ENCODE peak calls at places on chromosomes 1 and 21, in ten cellular contexts. One of them, this sample, is unnamed. For H3K4me1, the result is how much of the 10 kb centered on the place peaks cover.

GRCh38 chr1:102466487-102466886 is 469.8 kb upstream of the OLFM3 start:
- DNase-seq in GM12878: no peak
- DNase-seq in HCT116: no peak
- DNase-seq in PC-3: no peak
- DNase-seq in pancreas: no peak
- DNase-seq in foreskin keratinocyte: peak
- DNase-seq in DND-41: no peak
- DNase-seq in cardiac muscle cell: no peak
- DNase-seq in heart left ventricle: no peak
- DNase-seq in uterus: no peak
- DNase-seq in this sample: no peak

GRCh38 chr1:44283524-44284173 is 70.4 kb downstream of the DMAP1 start:
- DNase-seq in DND-41: no peak
- DNase-seq in PC-3: peak
- DNase-seq in heart left ventricle: no peak
- DNase-seq in uterus: no peak
- DNase-seq in HCT116: no peak
- DNase-seq in GM12878: no peak
- DNase-seq in pancreas: no peak
- DNase-seq in foreskin keratinocyte: no peak
- DNase-seq in cardiac muscle cell: no peak
- DNase-seq in this sample: no peak

GRCh38 chr1:12525311-12526181 is 92.5 kb downstream of the DHRS3 start:
- DNase-seq in heart left ventricle: no peak
- DNase-seq in DND-41: no peak
- DNase-seq in PC-3: peak
- DNase-seq in HCT116: no peak
- DNase-seq in uterus: peak
- DNase-seq in foreskin keratinocyte: no peak
- DNase-seq in cardiac muscle cell: peak
- DNase-seq in GM12878: no peak
- DNase-seq in pancreas: peak
- DNase-seq in this sample: no peak

GRCh38 chr1:67647036-67647798 is 37.8 kb upstream of the GADD45A start:
- DNase-seq in cardiac muscle cell: peak
- DNase-seq in heart left ventricle: peak
- DNase-seq in pancreas: no peak
- DNase-seq in HCT116: no peak
- DNase-seq in GM12878: no peak
- DNase-seq in PC-3: peak
- DNase-seq in DND-41: no peak
- DNase-seq in uterus: no peak
- DNase-seq in foreskin keratinocyte: no peak
- DNase-seq in this sample: peak

GRCh38 chr1:234858722-234859121 is 248.7 kb upstream of the IRF2BP2 start:
- DNase-seq in DND-41: no peak
- DNase-seq in pancreas: no peak
- DNase-seq in HCT116: no peak
- DNase-seq in heart left ventricle: no peak
- DNase-seq in foreskin keratinocyte: peak
- DNase-seq in PC-3: no peak
- DNase-seq in cardiac muscle cell: no peak
- DNase-seq in GM12878: no peak
- DNase-seq in uterus: no peak
- DNase-seq in this sample: no peak

GRCh38 chr1:1237874-1238701 is 6.1 kb downstream of the B3GALT6 start:
- DNase-seq in pancreas: no peak
- DNase-seq in DND-41: no peak
- DNase-seq in foreskin keratinocyte: peak
- DNase-seq in cardiac muscle cell: no peak
- DNase-seq in GM12878: no peak
- DNase-seq in HCT116: peak
- DNase-seq in uterus: no peak
- DNase-seq in heart left ventricle: no peak
- DNase-seq in PC-3: peak
- DNase-seq in this sample: no peak

GRCh38 chr1:151146416-151147131 is at the start of gene SEMA6C:
- DNase-seq in DND-41: peak
- DNase-seq in heart left ventricle: peak
- DNase-seq in GM12878: peak
- DNase-seq in pancreas: peak
- DNase-seq in foreskin keratinocyte: peak
- DNase-seq in uterus: peak
- DNase-seq in PC-3: peak
- DNase-seq in cardiac muscle cell: peak
- DNase-seq in HCT116: peak
- DNase-seq in this sample: peak

GRCh38 chr1:208781391-208782035 is 537.3 kb upstream of the PLXNA2 start:
- DNase-seq in foreskin keratinocyte: no peak
- DNase-seq in heart left ventricle: no peak
- DNase-seq in cardiac muscle cell: no peak
- DNase-seq in pancreas: no peak
- DNase-seq in uterus: no peak
- DNase-seq in HCT116: no peak
- DNase-seq in PC-3: no peak
- DNase-seq in GM12878: no peak
- DNase-seq in DND-41: no peak
- DNase-seq in this sample: no peak

GRCh38 chr1:107196973-107197562 is 56.2 kb downstream of the NTNG1 start:
- DNase-seq in DND-41: peak
- DNase-seq in PC-3: peak
- DNase-seq in uterus: no peak
- DNase-seq in cardiac muscle cell: peak
- DNase-seq in pancreas: no peak
- DNase-seq in heart left ventricle: no peak
- DNase-seq in foreskin keratinocyte: no peak
- DNase-seq in GM12878: peak
- DNase-seq in HCT116: peak
- DNase-seq in this sample: peak

GRCh38 chr1:219906924-219907771 is 21.2 kb downstream of the SLC30A10 start:
- DNase-seq in pancreas: no peak
- DNase-seq in HCT116: no peak
- DNase-seq in heart left ventricle: no peak
- DNase-seq in DND-41: no peak
- DNase-seq in PC-3: no peak
- DNase-seq in uterus: no peak
- DNase-seq in foreskin keratinocyte: no peak
- DNase-seq in cardiac muscle cell: no peak
- DNase-seq in GM12878: no peak
- DNase-seq in this sample: no peak
- H3K4me1 ChIP-seq in pancreas: under half
- H3K4me1 ChIP-seq in HCT116: under half
- H3K4me1 ChIP-seq in heart left ventricle: under half
- H3K4me1 ChIP-seq in DND-41: under half
- H3K4me1 ChIP-seq in PC-3: under half
- H3K4me1 ChIP-seq in uterus: under half
- H3K4me1 ChIP-seq in foreskin keratinocyte: under half
- H3K4me1 ChIP-seq in cardiac muscle cell: under half
- H3K4me1 ChIP-seq in GM12878: under half
- H3K4me1 ChIP-seq in this sample: under half

DNA sequence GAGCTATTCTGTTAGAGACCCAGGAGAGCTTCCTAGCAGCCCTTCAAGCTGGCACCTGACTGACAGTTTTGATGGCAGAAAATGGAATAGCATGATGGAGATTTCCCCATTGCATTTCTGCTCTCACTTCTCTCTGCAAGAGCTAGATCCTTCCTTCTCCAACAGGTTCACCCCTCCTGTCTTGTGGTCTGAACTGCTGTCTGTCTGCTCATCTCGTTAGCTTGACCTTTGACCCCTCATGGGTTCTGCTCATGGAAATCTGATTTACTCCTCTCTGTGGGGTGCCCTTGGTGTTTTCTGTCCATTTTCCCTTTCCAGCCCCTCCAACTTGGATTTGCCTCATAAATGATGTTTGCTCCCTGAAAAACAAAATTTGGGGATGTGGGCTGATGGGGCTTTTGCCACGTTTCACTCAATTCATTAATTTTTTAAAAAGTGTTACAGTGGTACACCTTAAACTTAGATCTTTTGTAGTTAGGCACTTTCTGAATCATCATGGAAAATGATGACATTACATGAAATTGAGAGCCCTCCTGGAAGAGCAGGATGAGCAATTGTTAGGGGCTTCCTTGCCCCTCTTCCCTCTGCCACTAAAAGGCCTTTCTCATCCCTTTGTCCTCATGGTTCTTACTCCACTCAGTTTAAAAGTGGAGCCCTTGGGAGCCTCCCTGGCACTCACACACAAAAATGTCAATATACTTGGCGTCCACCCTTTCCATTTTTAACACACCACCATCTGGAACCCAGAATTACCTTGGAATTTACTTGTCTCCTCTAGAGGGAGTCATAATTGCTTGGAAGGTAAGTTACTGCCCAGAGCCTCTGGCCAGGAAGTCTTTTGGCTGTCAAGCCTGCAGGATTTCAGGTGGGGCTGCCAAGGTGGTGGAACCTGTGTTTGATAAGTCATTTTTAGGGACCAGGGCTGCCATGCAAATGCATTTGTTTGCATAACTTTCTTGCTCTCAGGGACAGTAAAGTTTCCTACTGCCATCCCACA is 31.9 kb upstream of the IL19 start:
- DNase-seq in HCT116: peak
- DNase-seq in cardiac muscle cell: peak
- DNase-seq in heart left ventricle: no peak
- DNase-seq in pancreas: no peak
- DNase-seq in DND-41: no peak
- DNase-seq in uterus: no peak
- DNase-seq in PC-3: peak
- DNase-seq in GM12878: no peak
- DNase-seq in foreskin keratinocyte: peak
- DNase-seq in this sample: peak
- TF ChIP-seq CTCF in HCT116: peak
- TF ChIP-seq CTCF in cardiac muscle cell: peak
- TF ChIP-seq CTCF in heart left ventricle: no peak
- TF ChIP-seq CTCF in pancreas: no peak
- TF ChIP-seq CTCF in DND-41: peak
- TF ChIP-seq CTCF in uterus: peak
- TF ChIP-seq CTCF in PC-3: peak
- TF ChIP-seq CTCF in GM12878: no peak
- TF ChIP-seq CTCF in foreskin keratinocyte: peak
- TF ChIP-seq CTCF in this sample: peak

GRCh38 chr1:42315500-42315899 is 19.5 kb downstream of the FOXJ3 start:
- DNase-seq in DND-41: no peak
- DNase-seq in GM12878: no peak
- DNase-seq in heart left ventricle: no peak
- DNase-seq in PC-3: no peak
- DNase-seq in uterus: no peak
- DNase-seq in foreskin keratinocyte: no peak
- DNase-seq in cardiac muscle cell: no peak
- DNase-seq in pancreas: no peak
- DNase-seq in HCT116: no peak
- DNase-seq in this sample: no peak

GRCh38 chr1:42318601-42319000 is 16.4 kb downstream of the FOXJ3 start:
- DNase-seq in foreskin keratinocyte: no peak
- DNase-seq in heart left ventricle: no peak
- DNase-seq in PC-3: no peak
- DNase-seq in DND-41: no peak
- DNase-seq in HCT116: no peak
- DNase-seq in uterus: no peak
- DNase-seq in GM12878: no peak
- DNase-seq in pancreas: no peak
- DNase-seq in cardiac muscle cell: no peak
- DNase-seq in this sample: no peak

GRCh38 chr1:42316292-42316691 is 18.7 kb downstream of the FOXJ3 start:
- DNase-seq in heart left ventricle: no peak
- DNase-seq in uterus: no peak
- DNase-seq in GM12878: no peak
- DNase-seq in cardiac muscle cell: no peak
- DNase-seq in HCT116: no peak
- DNase-seq in pancreas: no peak
- DNase-seq in PC-3: no peak
- DNase-seq in DND-41: no peak
- DNase-seq in foreskin keratinocyte: no peak
- DNase-seq in this sample: peak

GRCh38 chr1:42319128-42319851 is 15.7 kb downstream of the FOXJ3 start:
- DNase-seq in heart left ventricle: no peak
- DNase-seq in foreskin keratinocyte: no peak
- DNase-seq in HCT116: no peak
- DNase-seq in DND-41: no peak
- DNase-seq in PC-3: no peak
- DNase-seq in pancreas: no peak
- DNase-seq in GM12878: no peak
- DNase-seq in uterus: no peak
- DNase-seq in cardiac muscle cell: peak
- DNase-seq in this sample: peak

DNA sequence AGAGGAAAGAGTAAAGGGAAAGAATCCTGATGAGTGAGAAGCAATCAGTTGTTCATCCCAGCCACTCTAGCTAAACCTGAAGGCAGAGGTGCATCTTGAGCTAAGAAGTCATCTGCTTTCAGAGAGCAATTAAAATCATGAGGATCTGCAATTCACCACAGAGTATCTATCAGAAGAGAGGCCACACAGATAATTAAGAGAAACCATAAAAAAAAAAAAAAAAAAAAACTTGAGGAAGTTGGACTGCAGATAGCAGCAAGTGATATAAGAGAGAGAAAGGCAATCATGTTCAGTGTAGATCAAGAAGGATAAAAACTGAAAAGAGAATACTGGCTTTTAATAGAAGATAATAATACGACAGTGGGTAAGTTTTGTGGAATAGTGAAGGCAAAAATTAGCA is 17.7 kb downstream of the FOXJ3 start:
- DNase-seq in foreskin keratinocyte: no peak
- DNase-seq in GM12878: no peak
- DNase-seq in cardiac muscle cell: no peak
- DNase-seq in heart left ventricle: no peak
- DNase-seq in uterus: no peak
- DNase-seq in pancreas: no peak
- DNase-seq in DND-41: no peak
- DNase-seq in HCT116: no peak
- DNase-seq in PC-3: no peak
- DNase-seq in this sample: no peak
- H3K4me1 ChIP-seq in foreskin keratinocyte: under half
- H3K4me1 ChIP-seq in GM12878: under half
- H3K4me1 ChIP-seq in cardiac muscle cell: under half
- H3K4me1 ChIP-seq in heart left ventricle: half or more
- H3K4me1 ChIP-seq in uterus: under half
- H3K4me1 ChIP-seq in pancreas: under half
- H3K4me1 ChIP-seq in DND-41: under half
- H3K4me1 ChIP-seq in HCT116: under half
- H3K4me1 ChIP-seq in PC-3: under half
- H3K4me1 ChIP-seq in this sample: under half

DNA sequence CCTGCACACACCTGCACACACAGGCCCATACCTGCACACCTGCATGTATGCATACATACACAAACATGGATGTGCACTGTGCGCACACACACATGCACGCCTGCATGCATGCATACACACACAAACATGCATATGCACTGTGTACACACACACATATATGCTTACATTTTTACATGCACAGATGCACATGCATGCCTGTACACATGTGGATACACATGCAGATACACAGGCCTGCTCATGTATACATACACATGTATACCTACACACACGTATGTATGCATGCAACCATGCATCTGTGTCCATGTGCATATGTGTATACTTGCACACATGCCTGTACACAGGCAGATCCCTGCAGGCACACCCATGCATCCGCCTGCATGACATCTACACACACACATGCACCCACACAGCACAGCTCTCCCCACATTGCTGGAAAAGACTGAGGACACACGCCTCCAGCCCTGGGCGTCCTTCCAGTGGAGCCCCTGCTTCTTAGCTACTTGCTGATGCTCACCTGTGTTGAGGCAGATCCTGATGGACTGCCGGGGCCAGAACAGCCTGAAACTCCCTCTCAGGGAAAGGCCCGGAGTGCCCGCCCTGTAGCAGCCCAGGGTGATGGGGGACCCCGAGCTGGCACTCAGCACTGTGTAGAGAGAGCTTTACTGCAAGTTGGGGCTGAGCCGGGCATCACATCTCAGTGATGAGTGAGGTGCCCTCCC is 28.6 kb downstream of the KRTAP10-1 start:
- DNase-seq in cardiac muscle cell: no peak
- DNase-seq in GM12878: no peak
- DNase-seq in pancreas: peak
- DNase-seq in heart left ventricle: no peak
- DNase-seq in DND-41: no peak
- DNase-seq in uterus: no peak
- DNase-seq in foreskin keratinocyte: no peak
- DNase-seq in HCT116: no peak
- DNase-seq in PC-3: no peak
- DNase-seq in this sample: no peak
- TF ChIP-seq CTCF in cardiac muscle cell: no peak
- TF ChIP-seq CTCF in GM12878: no peak
- TF ChIP-seq CTCF in pancreas: no peak
- TF ChIP-seq CTCF in heart left ventricle: no peak
- TF ChIP-seq CTCF in DND-41: no peak
- TF ChIP-seq CTCF in uterus: no peak
- TF ChIP-seq CTCF in foreskin keratinocyte: no peak
- TF ChIP-seq CTCF in HCT116: no peak
- TF ChIP-seq CTCF in PC-3: no peak
- TF ChIP-seq CTCF in this sample: no peak

This sample was measured in fibroblast of lung.